ENCODE peak calls at places on chromosome 16, in four cellular contexts. A is neural progenitor cell, D is thoracic aorta, S is substantia nigra. J is an unnamed sample.

GRCh38 chr16:86504315-86505184 is 5.8 kb upstream of the FOXF1 start:
- DNase-seq in A (no peak), D (no peak), S (no peak), J (no peak)

GRCh38 chr16:82456683-82457082 is 170.1 kb upstream of the CDH13 start:
- DNase-seq in A (peak), D (no peak), S (peak), J (peak)

GRCh38 chr16:70691223-70692129 is 5.6 kb upstream of the MTSS2 start:
- DNase-seq in A (peak), D (peak), S (peak), J (peak)

GRCh38 chr16:73196670-73197069 is 148.7 kb upstream of the ZFHX3 start:
- DNase-seq in A (peak), D (peak), S (peak), J (peak)

GRCh38 chr16:65097296-65097695 is 24.6 kb downstream of the CDH11 start:
- DNase-seq in A (no peak), D (no peak), S (no peak), J (no peak)

GRCh38 chr16:1533443-1533951 is at the start of gene TMEM204:
- DNase-seq in A (no peak), D (no peak), S (no peak), J (peak)

GRCh38 chr16:56450275-56450889 is 750 bp downstream of the NUDT21 start:
- DNase-seq in A (peak), D (no peak), S (no peak), J (no peak)

GRCh38 chr16:426906-427249 is 1.4 kb downstream of the RAB11FIP3 start:
- DNase-seq in A (no peak), D (no peak), S (no peak), J (no peak)

GRCh38 chr16:71214771-71215381 is 15.6 kb downstream of the HYDIN start:
- DNase-seq in A (no peak), D (no peak), S (no peak), J (no peak)

GRCh38 chr16:86833136-86833535 is 254.8 kb downstream of the FOXL1 start:
- DNase-seq in A (no peak), D (no peak), S (no peak), J (no peak)

GRCh38 chr16:66988197-66988788 is at the start of gene CES4A:
- DNase-seq in A (no peak), D (no peak), S (no peak), J (no peak)

GRCh38 chr16:23941963-23942564 is 106.3 kb downstream of the PRKCB start:
- DNase-seq in A (no peak), D (no peak), S (no peak), J (no peak)

GRCh38 chr16:31868701-31869167 is 4.9 kb upstream of the ZNF267 start:
- DNase-seq in A (peak), D (peak), S (peak), J (peak)

GRCh38 chr16:14505846-14506245 is 124.2 kb downstream of the PARN start:
- DNase-seq in A (no peak), D (no peak), S (no peak), J (no peak)
- H3K27ac ChIP-seq in A (no peak), D (peak), S (no peak), J (peak)

GRCh38 chr16:79717324-79717848 is 116.8 kb upstream of the MAF start:
- DNase-seq in A (no peak), D (no peak), S (no peak), J (no peak)

GRCh38 chr16:79714440-79714839 is 113.9 kb upstream of the MAF start:
- DNase-seq in A (no peak), D (no peak), S (no peak), J (peak)

GRCh38 chr16:79715088-79715487 is 114.6 kb upstream of the MAF start:
- DNase-seq in A (no peak), D (no peak), S (no peak), J (no peak)

GRCh38 chr16:79713609-79714309 is 113.2 kb upstream of the MAF start:
- DNase-seq in A (no peak), D (no peak), S (no peak), J (no peak)

GRCh38 chr16:79716645-79717323 is 116.2 kb upstream of the MAF start:
- DNase-seq in A (no peak), D (no peak), S (no peak), J (no peak)
- H3K27ac ChIP-seq in A (no peak), D (peak), S (no peak), J (peak)

GRCh38 chr16:84929421-84930297 is 81.7 kb downstream of the ZDHHC7 start:
- DNase-seq in A (no peak), D (no peak), S (no peak), J (no peak)
- H3K27ac ChIP-seq in A (no peak), D (peak), S (no peak), J (no peak)

GRCh38 chr16:77302249-77302648 is 103.0 kb downstream of the SYCE1L start:
- DNase-seq in A (no peak), D (no peak), S (no peak), J (no peak)

GRCh38 chr16:77300232-77300631 is 101.0 kb downstream of the SYCE1L start:
- DNase-seq in A (no peak), D (no peak), S (no peak), J (no peak)

GRCh38 chr16:77298638-77299360 is 99.6 kb downstream of the SYCE1L start:
- DNase-seq in A (no peak), D (no peak), S (no peak), J (no peak)

GRCh38 chr16:77297996-77298637 is 98.9 kb downstream of the SYCE1L start:
- DNase-seq in A (no peak), D (no peak), S (no peak), J (no peak)

DNA sequence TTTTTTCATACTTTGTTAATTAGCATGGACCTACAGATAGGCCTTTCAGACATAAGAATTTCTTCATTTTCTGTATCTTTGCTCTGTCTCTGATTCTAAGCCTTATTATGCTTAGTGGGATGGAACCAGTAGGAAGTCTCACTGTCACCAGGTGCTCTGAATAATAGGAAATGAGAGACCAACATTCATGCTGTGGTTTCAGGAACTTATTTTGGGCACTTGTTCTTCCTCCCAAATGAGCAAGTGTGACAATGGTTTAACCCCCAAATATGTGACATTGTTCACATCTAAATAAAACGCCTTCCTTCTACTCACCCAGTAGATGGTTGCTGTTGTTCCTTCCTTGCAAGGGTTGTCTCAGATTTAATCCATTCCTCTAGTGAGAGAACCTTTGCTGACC is 100.2 kb downstream of the SYCE1L start:
- DNase-seq in A (no peak), D (no peak), S (no peak), J (no peak)
- H3K27ac ChIP-seq in A (no peak), D (no peak), S (no peak), J (no peak)

GRCh38 chr16:51607202-51607756 is 456.2 kb upstream of the SALL1 start:
- DNase-seq in A (no peak), D (no peak), S (no peak), J (no peak)
- H3K27ac ChIP-seq in A (no peak), D (no peak), S (no peak), J (no peak)

GRCh38 chr16:75022567-75022966 is 23.7 kb downstream of the ZNRF1 start:
- DNase-seq in A (no peak), D (no peak), S (no peak), J (no peak)
- H3K27ac ChIP-seq in A (no peak), D (no peak), S (no peak), J (no peak)

GRCh38 chr16:4944333-4945281 is 7.7 kb upstream of the PPL start:
- DNase-seq in A (no peak), D (peak), S (no peak), J (peak)
- H3K27ac ChIP-seq in A (no peak), D (peak), S (no peak), J (peak)

DNA sequence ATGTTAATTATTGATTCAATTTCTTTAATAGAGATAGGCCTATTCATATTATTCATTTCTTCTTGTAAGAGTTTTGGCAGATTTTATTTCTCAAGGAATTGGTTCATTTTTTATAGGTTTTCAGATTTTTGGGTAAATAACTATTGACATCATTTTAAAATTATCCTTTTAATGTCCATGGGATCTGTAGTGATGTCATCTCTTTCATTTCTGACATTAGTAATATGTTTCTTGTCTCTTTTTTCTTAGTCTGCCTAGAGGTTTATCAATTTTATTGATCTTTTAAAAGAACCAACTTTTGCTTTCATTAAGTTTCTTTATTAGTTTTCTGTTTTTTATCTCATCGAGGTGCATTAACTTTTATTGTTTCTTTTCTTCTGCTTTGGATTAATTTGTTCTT is 162.6 kb downstream of the FTO start:
- DNase-seq in A (no peak), D (no peak), S (no peak), J (no peak)
- H3K27ac ChIP-seq in A (no peak), D (no peak), S (no peak), J (no peak)

J was measured in ascending aorta.